ENCODE peak calls at places on chromosome 1, in four cellular contexts. U is neural crest cell, G is DMS153, P is cardiac fibroblast. H is an unnamed sample.

GRCh38 chr1:231419738-231420298 is 2.3 kb downstream of the EGLN1 start:
- DNase-seq in G (no peak), U (no peak), P (no peak), H (no peak)

GRCh38 chr1:30403732-30404131 is 319.7 kb downstream of the MATN1 start:
- DNase-seq in P (no peak), G (no peak), U (no peak), H (no peak)

GRCh38 chr1:95554408-95554807 is 320.4 kb downstream of the RWDD3 start:
- DNase-seq in U (no peak), G (no peak), P (no peak), H (no peak)

GRCh38 chr1:53957231-53957818 is 11.2 kb downstream of the LRRC42 start:
- DNase-seq in P (peak), U (no peak), G (peak), H (no peak)

GRCh38 chr1:115555446-115555845 is 86.3 kb upstream of the VANGL1 start:
- DNase-seq in G (no peak), P (peak), U (no peak), H (no peak)

GRCh38 chr1:218813247-218813646 is 360.4 kb upstream of the LYPLAL1 start:
- DNase-seq in U (no peak), P (peak), G (no peak), H (no peak)

GRCh38 chr1:188065917-188066316 is 1237.2 kb downstream of the PLA2G4A start:
- DNase-seq in P (no peak), G (no peak), U (no peak), H (no peak)

GRCh38 chr1:246161626-246162025 is 345.5 kb downstream of the SMYD3 start:
- DNase-seq in U (no peak), G (no peak), P (peak), H (peak)

GRCh38 chr1:24547195-24547594 is 8.7 kb upstream of the NCMAP start:
- DNase-seq in G (no peak), U (no peak), P (no peak), H (no peak)

GRCh38 chr1:232462200-232462599 is 167.7 kb downstream of the SIPA1L2 start:
- DNase-seq in U (no peak), G (no peak), P (no peak), H (peak)